ENCODE peak calls at places on chromosome 1, in four cellular contexts. X is WTC11, F is K562, U is HepG2. H is an unnamed sample.

GRCh38 chr1:58862728-58863385 is 79.0 kb upstream of the JUN start:
- DNase-seq in F (no peak), X (no peak), U (no peak), H (no peak)

GRCh38 chr1:86648255-86648654 is 56.1 kb upstream of the SH3GLB1 start:
- DNase-seq in X (no peak), U (no peak), F (no peak), H (no peak)

GRCh38 chr1:206925116-206925736 is 3.5 kb upstream of the FCMR start:
- DNase-seq in U (peak), X (peak), F (peak), H (no peak)

GRCh38 chr1:118077331-118078055 is 107.5 kb downstream of the SPAG17 start:
- DNase-seq in F (peak), X (no peak), U (peak), H (peak)

GRCh38 chr1:28915036-28915895 is 897 bp downstream of the EPB41 start:
- DNase-seq in X (peak), U (peak), F (no peak), H (no peak)

GRCh38 chr1:200873671-200874397 is 1.1 kb downstream of the GPR25 start:
- DNase-seq in X (peak), U (no peak), F (no peak), H (no peak)

GRCh38 chr1:27831568-27832410 is 1.2 kb downstream of the PPP1R8 start:
- DNase-seq in F (no peak), U (peak), X (no peak), H (no peak)

GRCh38 chr1:114008352-114009041 is 29.2 kb downstream of the OLFML3 start:
- DNase-seq in X (no peak), F (no peak), U (no peak), H (no peak)

GRCh38 chr1:152520561-152521090 is 6.3 kb downstream of the CRCT1 start:
- DNase-seq in F (no peak), U (no peak), X (no peak), H (no peak)

GRCh38 chr1:2431503-2431902 is 19.1 kb upstream of the PEX10 start:
- DNase-seq in U (no peak), X (no peak), F (no peak), H (no peak)

GRCh38 chr1:244918422-244919319 is 54.3 kb upstream of the HNRNPU start:
- DNase-seq in F (peak), U (no peak), X (peak), H (peak)

GRCh38 chr1:234842726-234843641 is 233.0 kb upstream of the IRF2BP2 start:
- DNase-seq in U (no peak), F (peak), X (no peak), H (no peak)

GRCh38 chr1:234844479-234845031 is 234.6 kb upstream of the IRF2BP2 start:
- DNase-seq in U (no peak), F (no peak), X (no peak), H (no peak)

GRCh38 chr1:234841710-234842231 is 231.8 kb upstream of the IRF2BP2 start:
- DNase-seq in X (no peak), F (peak), U (no peak), H (no peak)

GRCh38 chr1:234845836-234846235 is 235.9 kb upstream of the IRF2BP2 start:
- DNase-seq in F (no peak), X (no peak), U (no peak), H (no peak)

GRCh38 chr1:234845097-234845660 is 235.2 kb upstream of the IRF2BP2 start:
- DNase-seq in F (no peak), U (no peak), X (no peak), H (no peak)
- TF ChIP-seq HMGXB4 in F (no peak), U (no peak), X (no peak), H (no peak)

DNA sequence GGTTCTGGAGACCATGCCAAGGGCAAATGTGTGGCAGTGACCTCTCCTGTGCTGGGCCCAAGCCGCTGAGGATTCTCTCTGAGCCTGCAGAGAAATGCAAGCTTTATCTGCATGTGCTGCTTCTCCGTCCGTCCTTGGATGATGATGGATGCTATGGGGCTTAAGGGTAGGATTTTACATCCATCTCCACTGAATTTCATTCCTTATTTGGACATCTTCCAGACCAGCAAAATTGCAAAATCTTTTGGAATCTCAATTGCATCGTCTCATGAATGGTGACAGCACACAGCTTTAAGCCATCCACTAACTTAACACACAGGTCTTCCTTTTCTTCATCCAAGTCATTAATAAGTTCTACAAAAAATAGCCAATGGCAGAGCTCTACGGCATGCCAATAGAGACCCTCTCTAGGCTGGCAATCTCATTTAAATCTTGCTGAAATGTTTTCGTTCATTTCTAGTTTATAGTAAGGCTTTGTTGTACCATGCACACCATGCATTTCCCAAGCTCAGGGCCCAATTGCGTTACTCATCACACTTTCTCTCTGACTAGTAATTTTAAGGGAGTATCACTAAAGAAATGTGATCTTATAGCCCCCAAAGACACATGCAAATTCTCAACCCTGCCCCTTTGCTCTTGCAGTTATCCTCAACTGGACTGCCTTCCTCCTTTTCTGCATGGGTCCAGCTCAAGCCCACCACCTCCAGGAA is 11.1 kb downstream of the BATF3 start:
- DNase-seq in U (no peak), X (no peak), F (no peak), H (no peak)
- TF ChIP-seq HMGXB4 in U (no peak), X (no peak), F (no peak), H (no peak)

DNA sequence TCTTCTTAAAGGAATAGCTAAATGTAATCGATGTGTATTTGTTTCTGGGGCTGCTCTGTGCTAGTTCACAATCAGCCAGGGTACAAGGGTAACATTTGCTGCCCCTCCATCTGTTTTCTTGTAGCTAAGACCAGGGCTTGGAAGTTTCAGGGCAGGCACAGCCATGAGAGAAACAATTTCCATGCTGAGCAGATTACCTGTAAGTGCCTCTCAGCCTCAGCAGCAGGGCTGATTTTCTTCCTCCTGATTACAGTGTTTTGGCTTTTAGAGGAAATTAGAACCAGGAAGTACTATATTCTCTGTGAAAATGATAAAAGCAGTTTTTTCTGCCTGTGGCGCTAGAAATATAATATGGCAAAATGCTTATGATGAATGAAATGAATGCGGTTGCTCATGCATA is 86.4 kb upstream of the GNG12 start:
- DNase-seq in X (no peak), F (no peak), U (no peak), H (no peak)
- TF ChIP-seq HMGXB4 in X (no peak), F (no peak), U (no peak), H (no peak)

GRCh38 chr1:201894343-201895119 is 5.8 kb downstream of the SHISA4 start:
- DNase-seq in X (peak), U (no peak), F (no peak), H (no peak)
- TF ChIP-seq HMGXB4 in X (no peak), U (no peak), F (no peak), H (no peak)

GRCh38 chr1:76867342-76868130 is at the start of gene ST6GALNAC5:
- DNase-seq in U (no peak), F (no peak), X (peak), H (peak)
- TF ChIP-seq HMGXB4 in U (no peak), F (no peak), X (no peak), H (no peak)

GRCh38 chr1:194028002-194028401 is 841.6 kb upstream of the B3GALT2 start:
- DNase-seq in F (no peak), U (no peak), X (no peak), H (no peak)

GRCh38 chr1:194026422-194026821 is 840.0 kb upstream of the B3GALT2 start:
- DNase-seq in X (no peak), F (no peak), U (no peak), H (no peak)

GRCh38 chr1:194024659-194025058 is 838.2 kb upstream of the B3GALT2 start:
- DNase-seq in X (no peak), F (no peak), U (no peak), H (no peak)
- TF ChIP-seq HMGXB4 in X (no peak), F (no peak), U (no peak), H (no peak)

GRCh38 chr1:7941437-7941793 is 776 bp upstream of the TNFRSF9 start:
- DNase-seq in U (no peak), F (no peak), X (no peak), H (no peak)

GRCh38 chr1:7942701-7943029 is 2.0 kb upstream of the TNFRSF9 start:
- DNase-seq in X (no peak), F (no peak), U (no peak), H (no peak)

GRCh38 chr1:7943295-7943694 is 2.7 kb upstream of the TNFRSF9 start:
- DNase-seq in U (no peak), X (no peak), F (no peak), H (no peak)

GRCh38 chr1:7940034-7940433 is 605 bp downstream of the TNFRSF9 start:
- DNase-seq in F (no peak), X (no peak), U (no peak), H (no peak)

GRCh38 chr1:7940745-7941436 is at the start of gene TNFRSF9:
- DNase-seq in F (peak), X (no peak), U (no peak), H (peak)
- TF ChIP-seq HMGXB4 in F (no peak), X (no peak), U (no peak), H (no peak)